ENCODE peak calls at places on chromosomes 1 and 21, in ten cellular contexts. One of them, this sample, is unnamed.

GRCh38 chr1:76291737-76292136 is 217.2 kb downstream of the ST6GALNAC3 start:
- DNase-seq in GM12865: no peak
- DNase-seq in neural progenitor cell: no peak
- DNase-seq in nucleus accumbens: no peak
- DNase-seq in skeletal muscle cell: no peak
- DNase-seq in brain microvascular endothelial cell: no peak
- DNase-seq in HCEC 1CT: no peak
- DNase-seq in activated CD4-positive, CD25-positive, alpha-beta regulatory T cell treated with anti-CD3 and anti-CD28 coated beads, Interleukin-2, amount 50 U/mL, for 72 hours: no peak
- DNase-seq in NCI-H1417 treated with DMSO at 0.1 percent for 48 hours: no peak
- DNase-seq in AG09309: no peak
- DNase-seq in this sample: no peak

GRCh38 chr1:219185486-219186117 is 11.9 kb downstream of the LYPLAL1 start:
- DNase-seq in GM12865: peak; percentile 18
- DNase-seq in neural progenitor cell: no peak
- DNase-seq in nucleus accumbens: no peak
- DNase-seq in skeletal muscle cell: no peak
- DNase-seq in brain microvascular endothelial cell: no peak
- DNase-seq in HCEC 1CT: peak; percentile 26
- DNase-seq in activated CD4-positive, CD25-positive, alpha-beta regulatory T cell treated with anti-CD3 and anti-CD28 coated beads, Interleukin-2, amount 50 U/mL, for 72 hours: no peak
- DNase-seq in NCI-H1417 treated with DMSO at 0.1 percent for 48 hours: no peak
- DNase-seq in AG09309: no peak
- DNase-seq in this sample: no peak

GRCh38 chr1:202958544-202959275 is 598 bp upstream of the ADIPOR1 start:
- DNase-seq in GM12865: peak; percentile 16
- DNase-seq in neural progenitor cell: peak; percentile 15
- DNase-seq in nucleus accumbens: no peak
- DNase-seq in skeletal muscle cell: no peak
- DNase-seq in brain microvascular endothelial cell: no peak
- DNase-seq in HCEC 1CT: no peak
- DNase-seq in activated CD4-positive, CD25-positive, alpha-beta regulatory T cell treated with anti-CD3 and anti-CD28 coated beads, Interleukin-2, amount 50 U/mL, for 72 hours: no peak
- DNase-seq in NCI-H1417 treated with DMSO at 0.1 percent for 48 hours: no peak
- DNase-seq in AG09309: no peak
- DNase-seq in this sample: peak; percentile 61

GRCh38 chr21:40606341-40606740 is 240.6 kb downstream of the DSCAM start:
- DNase-seq in GM12865: no peak
- DNase-seq in neural progenitor cell: no peak
- DNase-seq in nucleus accumbens: no peak
- DNase-seq in skeletal muscle cell: no peak
- DNase-seq in brain microvascular endothelial cell: no peak
- DNase-seq in HCEC 1CT: no peak
- DNase-seq in activated CD4-positive, CD25-positive, alpha-beta regulatory T cell treated with anti-CD3 and anti-CD28 coated beads, Interleukin-2, amount 50 U/mL, for 72 hours: no peak
- DNase-seq in NCI-H1417 treated with DMSO at 0.1 percent for 48 hours: no peak
- DNase-seq in AG09309: no peak
- DNase-seq in this sample: no peak

GRCh38 chr1:44808063-44808937 is at the start of gene BTBD19:
- DNase-seq in GM12865: no peak
- DNase-seq in neural progenitor cell: peak; percentile 92
- DNase-seq in nucleus accumbens: peak; percentile 59
- DNase-seq in skeletal muscle cell: peak; percentile 76
- DNase-seq in brain microvascular endothelial cell: peak; percentile 88
- DNase-seq in HCEC 1CT: peak; percentile 92
- DNase-seq in activated CD4-positive, CD25-positive, alpha-beta regulatory T cell treated with anti-CD3 and anti-CD28 coated beads, Interleukin-2, amount 50 U/mL, for 72 hours: peak; percentile 71
- DNase-seq in NCI-H1417 treated with DMSO at 0.1 percent for 48 hours: no peak
- DNase-seq in AG09309: no peak
- DNase-seq in this sample: no peak

GRCh38 chr1:198056255-198056654 is 100.5 kb upstream of the NEK7 start:
- DNase-seq in GM12865: peak; percentile 30
- DNase-seq in neural progenitor cell: peak; percentile 50
- DNase-seq in nucleus accumbens: no peak
- DNase-seq in skeletal muscle cell: no peak
- DNase-seq in brain microvascular endothelial cell: no peak
- DNase-seq in HCEC 1CT: no peak
- DNase-seq in activated CD4-positive, CD25-positive, alpha-beta regulatory T cell treated with anti-CD3 and anti-CD28 coated beads, Interleukin-2, amount 50 U/mL, for 72 hours: no peak
- DNase-seq in NCI-H1417 treated with DMSO at 0.1 percent for 48 hours: no peak
- DNase-seq in AG09309: no peak
- DNase-seq in this sample: peak; percentile 46

GRCh38 chr21:34198232-34199120 is 125.1 kb downstream of the MRPS6 start:
- DNase-seq in GM12865: peak; percentile 47
- DNase-seq in neural progenitor cell: no peak
- DNase-seq in nucleus accumbens: no peak
- DNase-seq in skeletal muscle cell: no peak
- DNase-seq in brain microvascular endothelial cell: no peak
- DNase-seq in HCEC 1CT: no peak
- DNase-seq in activated CD4-positive, CD25-positive, alpha-beta regulatory T cell treated with anti-CD3 and anti-CD28 coated beads, Interleukin-2, amount 50 U/mL, for 72 hours: no peak
- DNase-seq in NCI-H1417 treated with DMSO at 0.1 percent for 48 hours: no peak
- DNase-seq in AG09309: no peak
- DNase-seq in this sample: no peak

GRCh38 chr1:150173161-150173585 is 23.5 kb downstream of the PLEKHO1 start:
- DNase-seq in GM12865: no peak
- DNase-seq in neural progenitor cell: peak; percentile 23
- DNase-seq in nucleus accumbens: no peak
- DNase-seq in skeletal muscle cell: no peak
- DNase-seq in brain microvascular endothelial cell: no peak
- DNase-seq in HCEC 1CT: no peak
- DNase-seq in activated CD4-positive, CD25-positive, alpha-beta regulatory T cell treated with anti-CD3 and anti-CD28 coated beads, Interleukin-2, amount 50 U/mL, for 72 hours: no peak
- DNase-seq in NCI-H1417 treated with DMSO at 0.1 percent for 48 hours: no peak
- DNase-seq in AG09309: no peak
- DNase-seq in this sample: no peak

GRCh38 chr1:105386489-105386888 is 1636.8 kb downstream of the AMY1C start:
- DNase-seq in GM12865: no peak
- DNase-seq in neural progenitor cell: no peak
- DNase-seq in nucleus accumbens: no peak
- DNase-seq in skeletal muscle cell: no peak
- DNase-seq in brain microvascular endothelial cell: no peak
- DNase-seq in HCEC 1CT: no peak
- DNase-seq in activated CD4-positive, CD25-positive, alpha-beta regulatory T cell treated with anti-CD3 and anti-CD28 coated beads, Interleukin-2, amount 50 U/mL, for 72 hours: no peak
- DNase-seq in NCI-H1417 treated with DMSO at 0.1 percent for 48 hours: no peak
- DNase-seq in AG09309: no peak
- DNase-seq in this sample: no peak

GRCh38 chr1:7948950-7949349 is 8.3 kb upstream of the TNFRSF9 start:
- DNase-seq in GM12865: peak; percentile 26
- DNase-seq in neural progenitor cell: no peak
- DNase-seq in nucleus accumbens: no peak
- DNase-seq in skeletal muscle cell: peak; percentile 60
- DNase-seq in brain microvascular endothelial cell: peak; percentile 64
- DNase-seq in HCEC 1CT: peak; percentile 94
- DNase-seq in activated CD4-positive, CD25-positive, alpha-beta regulatory T cell treated with anti-CD3 and anti-CD28 coated beads, Interleukin-2, amount 50 U/mL, for 72 hours: no peak
- DNase-seq in NCI-H1417 treated with DMSO at 0.1 percent for 48 hours: no peak
- DNase-seq in AG09309: peak; percentile 59
- DNase-seq in this sample: no peak

GRCh38 chr1:241998950-241999495 is at the start of gene MAP1LC3C:
- DNase-seq in GM12865: no peak
- DNase-seq in neural progenitor cell: peak; percentile 53
- DNase-seq in nucleus accumbens: no peak
- DNase-seq in skeletal muscle cell: no peak
- DNase-seq in brain microvascular endothelial cell: no peak
- DNase-seq in HCEC 1CT: no peak
- DNase-seq in activated CD4-positive, CD25-positive, alpha-beta regulatory T cell treated with anti-CD3 and anti-CD28 coated beads, Interleukin-2, amount 50 U/mL, for 72 hours: no peak
- DNase-seq in NCI-H1417 treated with DMSO at 0.1 percent for 48 hours: no peak
- DNase-seq in AG09309: no peak
- DNase-seq in this sample: no peak

GRCh38 chr1:20405893-20406604 is 80.0 kb downstream of the CAMK2N1 start:
- DNase-seq in GM12865: no peak
- DNase-seq in neural progenitor cell: no peak
- DNase-seq in nucleus accumbens: no peak
- DNase-seq in skeletal muscle cell: peak; percentile 92
- DNase-seq in brain microvascular endothelial cell: peak; percentile 27
- DNase-seq in HCEC 1CT: peak; percentile 30
- DNase-seq in activated CD4-positive, CD25-positive, alpha-beta regulatory T cell treated with anti-CD3 and anti-CD28 coated beads, Interleukin-2, amount 50 U/mL, for 72 hours: no peak
- DNase-seq in NCI-H1417 treated with DMSO at 0.1 percent for 48 hours: no peak
- DNase-seq in AG09309: peak; percentile 25
- DNase-seq in this sample: no peak

GRCh38 chr1:2073382-2074230 is 23.4 kb downstream of the PRKCZ start:
- DNase-seq in GM12865: no peak
- DNase-seq in neural progenitor cell: peak; percentile 66
- DNase-seq in nucleus accumbens: peak; percentile 73
- DNase-seq in skeletal muscle cell: peak; percentile 25
- DNase-seq in brain microvascular endothelial cell: peak; percentile 69
- DNase-seq in HCEC 1CT: no peak
- DNase-seq in activated CD4-positive, CD25-positive, alpha-beta regulatory T cell treated with anti-CD3 and anti-CD28 coated beads, Interleukin-2, amount 50 U/mL, for 72 hours: no peak
- DNase-seq in NCI-H1417 treated with DMSO at 0.1 percent for 48 hours: no peak
- DNase-seq in AG09309: peak; percentile 3
- DNase-seq in this sample: no peak

GRCh38 chr1:237901284-237901870 is 10.7 kb upstream of the ZP4 start:
- DNase-seq in GM12865: peak; percentile 2
- DNase-seq in neural progenitor cell: peak; percentile 32
- DNase-seq in nucleus accumbens: no peak
- DNase-seq in skeletal muscle cell: no peak
- DNase-seq in brain microvascular endothelial cell: no peak
- DNase-seq in HCEC 1CT: no peak
- DNase-seq in activated CD4-positive, CD25-positive, alpha-beta regulatory T cell treated with anti-CD3 and anti-CD28 coated beads, Interleukin-2, amount 50 U/mL, for 72 hours: no peak
- DNase-seq in NCI-H1417 treated with DMSO at 0.1 percent for 48 hours: no peak
- DNase-seq in AG09309: no peak
- DNase-seq in this sample: peak; percentile 51

This sample was measured in NAMALWA.